ENCODE peak calls at places on chromosomes 11 and 22, in nine cellular contexts. F, N, Q, W, J, M, L, T and E are unnamed samples.

GRCh38 chr11:3614742-3615171 is 27.0 kb downstream of the ART5 start:
- DNase-seq in M (no peak), J (no peak), L (no peak), W (no peak), Q (peak), F (no peak), T (peak), N (no peak), E (peak)

GRCh38 chr11:69485337-69486041 is 4.0 kb downstream of the LINC01488 start:
- DNase-seq in N (no peak), W (no peak), L (no peak), Q (no peak), J (no peak), M (no peak), T (no peak), F (no peak), E (no peak)

GRCh38 chr11:92967178-92967577 is 2.3 kb upstream of the MTNR1B start:
- DNase-seq in F (no peak), Q (no peak), N (no peak), W (peak), J (no peak), T (no peak), L (no peak), M (no peak), E (no peak)

GRCh38 chr11:63768232-63769043 is at the start of gene ZFTA:
- DNase-seq in N (peak), L (peak), J (no peak), Q (peak), F (peak), T (peak), M (peak), W (peak), E (peak)

GRCh38 chr22:41021039-41021654 is 70.0 kb downstream of the RBX1 start:
- DNase-seq in N (no peak), F (no peak), J (no peak), T (peak), L (peak), M (no peak), W (no peak), Q (peak), E (peak)

GRCh38 chr11:55624531-55624930 is 10.4 kb upstream of the OR4P4 start:
- DNase-seq in W (no peak), F (no peak), L (no peak), J (no peak), N (no peak), Q (no peak), M (no peak), T (no peak), E (no peak)

GRCh38 chr22:45997775-45998637 is 21.0 kb upstream of the WNT7B start:
- DNase-seq in F (no peak), L (no peak), M (no peak), Q (peak), T (no peak), W (no peak), J (no peak), N (no peak), E (no peak)

GRCh38 chr11:74683941-74684481 is 47.2 kb downstream of the CHRDL2 start:
- DNase-seq in T (no peak), M (no peak), J (no peak), W (peak), L (no peak), F (peak), Q (peak), N (no peak), E (no peak)

GRCh38 chr11:116925050-116925449 is 87.6 kb upstream of the APOA1 start:
- DNase-seq in N (no peak), M (no peak), W (no peak), T (peak), Q (no peak), F (no peak), J (no peak), L (no peak), E (peak)

GRCh38 chr11:35380603-35381002 is 38.8 kb downstream of the SLC1A2 start:
- DNase-seq in L (no peak), N (no peak), W (peak), M (no peak), F (peak), Q (no peak), T (no peak), J (no peak), E (no peak)

GRCh38 chr11:102940714-102941588 is 14.6 kb downstream of the MMP13 start:
- DNase-seq in Q (peak), M (peak), J (peak), N (peak), L (peak), T (peak), W (peak), F (peak), E (peak)

GRCh38 chr11:102950622-102951081 is 4.9 kb downstream of the MMP13 start:
- DNase-seq in M (no peak), N (no peak), L (no peak), T (no peak), J (no peak), F (peak), W (peak), Q (peak), E (no peak)

DNA sequence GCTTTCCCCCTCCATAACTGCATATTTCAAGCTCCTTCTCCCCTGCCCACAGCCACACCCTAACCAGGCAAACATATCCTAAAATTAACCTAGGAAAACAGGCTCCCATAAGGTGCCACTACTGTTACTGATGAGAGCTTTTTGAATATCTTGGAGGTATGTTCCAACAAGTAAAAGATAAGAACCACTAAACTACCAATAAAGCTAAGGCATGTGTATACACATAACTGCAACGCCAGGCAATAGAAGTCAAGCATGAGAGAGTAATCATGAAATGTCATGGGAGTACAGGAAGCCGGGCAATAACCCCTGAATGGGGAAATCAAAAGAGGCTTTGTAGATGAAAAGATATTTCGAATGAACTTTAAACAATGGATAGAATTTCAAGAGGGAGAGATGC is 9.3 kb downstream of the MMP13 start:
- DNase-seq in T (no peak), N (no peak), W (no peak), L (no peak), F (peak), Q (no peak), J (no peak), M (no peak), E (no peak)
- H3K9ac ChIP-seq in T (no peak), N (no peak), W (no peak), L (no peak), F (no peak), Q (no peak), J (no peak), M (no peak), E (no peak)

DNA sequence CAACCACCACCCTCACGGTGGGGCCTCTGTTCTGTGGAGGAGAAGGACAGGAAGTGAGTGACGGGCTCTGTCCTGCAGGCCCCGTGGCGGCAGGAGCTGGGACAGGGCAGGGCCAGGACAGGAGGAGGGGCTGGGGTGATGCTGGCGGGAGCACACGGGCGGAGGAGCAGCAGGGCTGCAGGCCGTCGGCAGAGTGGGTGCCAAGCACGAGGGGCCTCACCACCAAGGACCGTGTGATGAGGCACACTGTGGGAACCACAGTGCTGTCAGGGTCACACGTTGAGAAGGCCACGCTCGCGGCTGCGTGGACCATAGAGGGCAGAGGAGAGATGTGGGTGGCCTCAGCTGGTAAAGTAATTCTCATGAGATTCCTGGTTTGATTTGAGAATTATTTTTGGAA is 8.5 kb downstream of the SCO2 start:
- DNase-seq in N (no peak), W (no peak), J (no peak), M (no peak), T (no peak), Q (no peak), F (no peak), L (no peak), E (no peak)
- H3K9ac ChIP-seq in N (no peak), W (no peak), J (no peak), M (no peak), T (no peak), Q (no peak), F (no peak), L (no peak), E (no peak)

GRCh38 chr11:134126197-134126822 is 57.4 kb downstream of the JAM3 start:
- DNase-seq in Q (peak), J (no peak), N (no peak), W (peak), T (no peak), M (no peak), F (peak), L (no peak), E (peak)
- H3K9ac ChIP-seq in Q (peak), J (no peak), N (no peak), W (no peak), T (no peak), M (no peak), F (no peak), L (no peak), E (no peak)

GRCh38 chr22:23143119-23143518 is 1.3 kb upstream of the RSPH14 start:
- DNase-seq in W (no peak), F (no peak), Q (no peak), T (no peak), J (no peak), N (no peak), L (no peak), M (no peak), E (no peak)
- H3K9ac ChIP-seq in W (no peak), F (no peak), Q (no peak), T (no peak), J (no peak), N (no peak), L (no peak), M (no peak), E (no peak)

GRCh38 chr11:15815246-15816209 is 540.8 kb downstream of the SOX6 start:
- DNase-seq in N (no peak), J (no peak), Q (peak), M (no peak), F (peak), T (no peak), L (peak), W (no peak), E (no peak)
- H3K9ac ChIP-seq in N (no peak), J (no peak), Q (no peak), M (no peak), F (peak), T (no peak), L (no peak), W (no peak), E (no peak)

GRCh38 chr11:113168358-113168757 is 146.0 kb upstream of the TTC12 start:
- DNase-seq in L (no peak), T (no peak), Q (no peak), F (no peak), N (no peak), W (no peak), J (no peak), M (no peak), E (no peak)
- H3K9ac ChIP-seq in L (no peak), T (no peak), Q (no peak), F (no peak), N (no peak), W (no peak), J (no peak), M (no peak), E (no peak)

GRCh38 chr11:118199135-118199534 is 22.7 kb upstream of the SCN2B start:
- DNase-seq in T (no peak), Q (no peak), M (no peak), L (no peak), N (no peak), J (no peak), F (no peak), W (no peak), E (no peak)

GRCh38 chr11:118198370-118198769 is 21.9 kb upstream of the SCN2B start:
- DNase-seq in N (no peak), T (peak), W (peak), M (peak), J (peak), Q (peak), F (peak), L (peak), E (peak)

GRCh38 chr11:118194835-118195627 is 18.6 kb upstream of the SCN2B start:
- DNase-seq in T (no peak), M (no peak), N (no peak), F (peak), J (no peak), L (peak), Q (peak), W (peak), E (peak)

GRCh38 chr11:118193910-118194566 is 17.6 kb upstream of the SCN2B start:
- DNase-seq in L (no peak), Q (no peak), J (no peak), F (no peak), M (no peak), W (no peak), T (no peak), N (no peak), E (no peak)
- H3K9ac ChIP-seq in L (no peak), Q (no peak), J (no peak), F (no peak), M (no peak), W (no peak), T (no peak), N (no peak), E (no peak)

GRCh38 chr11:19116315-19116970 is 525 bp upstream of the ZDHHC13 start:
- DNase-seq in T (no peak), M (no peak), L (no peak), F (no peak), N (no peak), W (no peak), Q (no peak), J (no peak), E (no peak)
- H3K9ac ChIP-seq in T (peak), M (no peak), L (no peak), F (no peak), N (no peak), W (peak), Q (peak), J (peak), E (peak)

GRCh38 chr11:64774144-64774543 is 4.2 kb downstream of the SF1 start:
- DNase-seq in J (no peak), W (no peak), T (no peak), L (no peak), M (no peak), N (no peak), Q (no peak), F (no peak), E (no peak)
- H3K9ac ChIP-seq in J (no peak), W (no peak), T (no peak), L (no peak), M (no peak), N (no peak), Q (no peak), F (no peak), E (no peak)

GRCh38 chr11:14423633-14424032 is 64.7 kb upstream of the RRAS2 start:
- DNase-seq in Q (peak), J (no peak), T (peak), W (peak), M (no peak), L (no peak), F (peak), N (no peak), E (no peak)
- H3K9ac ChIP-seq in Q (peak), J (no peak), T (peak), W (peak), M (no peak), L (no peak), F (peak), N (no peak), E (no peak)